ENCODE peak calls at places on chromosomes 11 and 22, in seven cellular contexts. One of them, this sample, is unnamed.

GRCh38 chr11:46912526-46913150 is 5.7 kb downstream of the LRP4 start:
- DNase-seq in neuronal stem cell: peak
- DNase-seq in H9: peak
- DNase-seq in trophoblast cell: no peak
- DNase-seq in mesendoderm: peak
- DNase-seq in H1: peak
- DNase-seq in IMR-90: no peak
- DNase-seq in this sample: peak

GRCh38 chr11:119352857-119353260 is 6.4 kb upstream of the MFRP start:
- DNase-seq in neuronal stem cell: no peak
- DNase-seq in H9: peak
- DNase-seq in trophoblast cell: no peak
- DNase-seq in mesendoderm: peak
- DNase-seq in H1: no peak
- DNase-seq in IMR-90: no peak
- DNase-seq in this sample: peak

GRCh38 chr11:134949716-134950115 is 537.7 kb upstream of the B3GAT1 start:
- DNase-seq in neuronal stem cell: no peak
- DNase-seq in H9: no peak
- DNase-seq in trophoblast cell: no peak
- DNase-seq in mesendoderm: no peak
- DNase-seq in H1: no peak
- DNase-seq in IMR-90: peak
- DNase-seq in this sample: no peak

GRCh38 chr11:122344281-122344680 is 228.3 kb upstream of the BLID start:
- DNase-seq in neuronal stem cell: no peak
- DNase-seq in H9: no peak
- DNase-seq in trophoblast cell: no peak
- DNase-seq in mesendoderm: no peak
- DNase-seq in H1: no peak
- DNase-seq in IMR-90: peak
- DNase-seq in this sample: peak

GRCh38 chr11:103266167-103266831 is 157.1 kb downstream of the DYNC2H1 start:
- DNase-seq in neuronal stem cell: no peak
- DNase-seq in H9: no peak
- DNase-seq in trophoblast cell: no peak
- DNase-seq in mesendoderm: no peak
- DNase-seq in H1: no peak
- DNase-seq in IMR-90: no peak
- DNase-seq in this sample: no peak

GRCh38 chr11:131745405-131745804 is 375.0 kb downstream of the NTM start:
- DNase-seq in neuronal stem cell: no peak
- DNase-seq in H9: no peak
- DNase-seq in trophoblast cell: no peak
- DNase-seq in mesendoderm: no peak
- DNase-seq in H1: no peak
- DNase-seq in IMR-90: peak
- DNase-seq in this sample: peak

GRCh38 chr11:134022748-134023147 is 46.1 kb upstream of the JAM3 start:
- DNase-seq in neuronal stem cell: no peak
- DNase-seq in H9: no peak
- DNase-seq in trophoblast cell: no peak
- DNase-seq in mesendoderm: no peak
- DNase-seq in H1: no peak
- DNase-seq in IMR-90: no peak
- DNase-seq in this sample: no peak

GRCh38 chr22:47036352-47036751 is 273.9 kb downstream of the TBC1D22A start:
- DNase-seq in neuronal stem cell: no peak
- DNase-seq in H9: no peak
- DNase-seq in trophoblast cell: no peak
- DNase-seq in mesendoderm: no peak
- DNase-seq in H1: no peak
- DNase-seq in IMR-90: no peak
- DNase-seq in this sample: no peak

GRCh38 chr22:24337894-24338645 is 67.4 kb downstream of the SPECC1L start:
- DNase-seq in neuronal stem cell: no peak
- DNase-seq in H9: no peak
- DNase-seq in trophoblast cell: no peak
- DNase-seq in mesendoderm: no peak
- DNase-seq in H1: no peak
- DNase-seq in IMR-90: no peak
- DNase-seq in this sample: no peak

GRCh38 chr11:10784229-10785145 is 24.2 kb downstream of the EIF4G2 start:
- DNase-seq in neuronal stem cell: peak
- DNase-seq in H9: no peak
- DNase-seq in trophoblast cell: no peak
- DNase-seq in mesendoderm: peak
- DNase-seq in H1: no peak
- DNase-seq in IMR-90: peak
- DNase-seq in this sample: peak

GRCh38 chr11:113242767-113243397 is 71.5 kb upstream of the TTC12 start:
- DNase-seq in neuronal stem cell: no peak
- DNase-seq in H9: peak
- DNase-seq in trophoblast cell: no peak
- DNase-seq in mesendoderm: peak
- DNase-seq in H1: no peak
- DNase-seq in IMR-90: peak
- DNase-seq in this sample: peak

GRCh38 chr11:116730568-116730967 is 42.2 kb downstream of the BUD13 start:
- DNase-seq in neuronal stem cell: no peak
- DNase-seq in H9: no peak
- DNase-seq in trophoblast cell: no peak
- DNase-seq in mesendoderm: no peak
- DNase-seq in H1: no peak
- DNase-seq in IMR-90: no peak
- DNase-seq in this sample: no peak

GRCh38 chr11:496834-497564 is 10.0 kb downstream of the RNH1 start:
- DNase-seq in neuronal stem cell: no peak
- DNase-seq in H9: no peak
- DNase-seq in trophoblast cell: no peak
- DNase-seq in mesendoderm: peak
- DNase-seq in H1: peak
- DNase-seq in IMR-90: no peak
- DNase-seq in this sample: no peak

GRCh38 chr11:8426076-8426475 is 162.4 kb upstream of the LMO1 start:
- DNase-seq in neuronal stem cell: no peak
- DNase-seq in H9: no peak
- DNase-seq in trophoblast cell: no peak
- DNase-seq in mesendoderm: no peak
- DNase-seq in H1: no peak
- DNase-seq in IMR-90: no peak
- DNase-seq in this sample: no peak

GRCh38 chr11:116540019-116540418 is 232.8 kb downstream of the BUD13 start:
- DNase-seq in neuronal stem cell: no peak
- DNase-seq in H9: no peak
- DNase-seq in trophoblast cell: no peak
- DNase-seq in mesendoderm: no peak
- DNase-seq in H1: no peak
- DNase-seq in IMR-90: no peak
- DNase-seq in this sample: no peak

GRCh38 chr11:61777234-61778090 is 14.9 kb downstream of the TMEM258 start:
- DNase-seq in neuronal stem cell: no peak
- DNase-seq in H9: peak
- DNase-seq in trophoblast cell: no peak
- DNase-seq in mesendoderm: no peak
- DNase-seq in H1: peak
- DNase-seq in IMR-90: no peak
- DNase-seq in this sample: no peak

GRCh38 chr11:64629103-64629502 is 38.1 kb downstream of the SLC22A12 start:
- DNase-seq in neuronal stem cell: no peak
- DNase-seq in H9: no peak
- DNase-seq in trophoblast cell: no peak
- DNase-seq in mesendoderm: no peak
- DNase-seq in H1: no peak
- DNase-seq in IMR-90: no peak
- DNase-seq in this sample: no peak

GRCh38 chr22:32949719-32950118 is 108.5 kb downstream of the SYN3 start:
- DNase-seq in neuronal stem cell: no peak
- DNase-seq in H9: no peak
- DNase-seq in trophoblast cell: peak
- DNase-seq in mesendoderm: peak
- DNase-seq in H1: no peak
- DNase-seq in IMR-90: no peak
- DNase-seq in this sample: peak

GRCh38 chr11:67629386-67630229 is at the start of gene NUDT8:
- DNase-seq in neuronal stem cell: peak
- DNase-seq in H9: peak
- DNase-seq in trophoblast cell: peak
- DNase-seq in mesendoderm: peak
- DNase-seq in H1: peak
- DNase-seq in IMR-90: peak
- DNase-seq in this sample: peak

GRCh38 chr22:31626427-31627150 is 35.4 kb downstream of the PISD start:
- DNase-seq in neuronal stem cell: no peak
- DNase-seq in H9: peak
- DNase-seq in trophoblast cell: no peak
- DNase-seq in mesendoderm: no peak
- DNase-seq in H1: no peak
- DNase-seq in IMR-90: no peak
- DNase-seq in this sample: no peak

GRCh38 chr11:73384871-73385692 is 8.9 kb downstream of the RELT start:
- DNase-seq in neuronal stem cell: no peak
- DNase-seq in H9: no peak
- DNase-seq in trophoblast cell: no peak
- DNase-seq in mesendoderm: no peak
- DNase-seq in H1: no peak
- DNase-seq in IMR-90: no peak
- DNase-seq in this sample: peak

GRCh38 chr11:57638005-57638760 is 11.5 kb downstream of the YPEL4 start:
- DNase-seq in neuronal stem cell: peak
- DNase-seq in H9: peak
- DNase-seq in trophoblast cell: no peak
- DNase-seq in mesendoderm: peak
- DNase-seq in H1: peak
- DNase-seq in IMR-90: peak
- DNase-seq in this sample: peak

GRCh38 chr11:110587972-110588371 is 124.3 kb downstream of the ARHGAP20 start:
- DNase-seq in neuronal stem cell: no peak
- DNase-seq in H9: no peak
- DNase-seq in trophoblast cell: no peak
- DNase-seq in mesendoderm: no peak
- DNase-seq in H1: no peak
- DNase-seq in IMR-90: peak
- DNase-seq in this sample: no peak

GRCh38 chr11:57446055-57446454 is 14.3 kb upstream of the RTN4RL2 start:
- DNase-seq in neuronal stem cell: no peak
- DNase-seq in H9: no peak
- DNase-seq in trophoblast cell: no peak
- DNase-seq in mesendoderm: no peak
- DNase-seq in H1: no peak
- DNase-seq in IMR-90: no peak
- DNase-seq in this sample: no peak

GRCh38 chr11:63614136-63614664 is at the start of gene PLAAT3:
- DNase-seq in neuronal stem cell: peak
- DNase-seq in H9: peak
- DNase-seq in trophoblast cell: peak
- DNase-seq in mesendoderm: peak
- DNase-seq in H1: peak
- DNase-seq in IMR-90: no peak
- DNase-seq in this sample: peak

GRCh38 chr11:75024764-75025211 is 36.1 kb downstream of the NEU3 start:
- DNase-seq in neuronal stem cell: no peak
- DNase-seq in H9: no peak
- DNase-seq in trophoblast cell: no peak
- DNase-seq in mesendoderm: no peak
- DNase-seq in H1: no peak
- DNase-seq in IMR-90: no peak
- DNase-seq in this sample: no peak

GRCh38 chr22:33867118-33867863 is 53.0 kb downstream of the LARGE1 start:
- DNase-seq in neuronal stem cell: no peak
- DNase-seq in H9: no peak
- DNase-seq in trophoblast cell: no peak
- DNase-seq in mesendoderm: no peak
- DNase-seq in H1: no peak
- DNase-seq in IMR-90: peak
- DNase-seq in this sample: peak

GRCh38 chr11:2825886-2826678 is 59.5 kb downstream of the CDKN1C start:
- DNase-seq in neuronal stem cell: peak
- DNase-seq in H9: no peak
- DNase-seq in trophoblast cell: peak
- DNase-seq in mesendoderm: peak
- DNase-seq in H1: no peak
- DNase-seq in IMR-90: peak
- DNase-seq in this sample: peak

GRCh38 chr22:48868554-48868953 is 959.1 kb downstream of the BRD1 start:
- DNase-seq in neuronal stem cell: no peak
- DNase-seq in H9: no peak
- DNase-seq in trophoblast cell: no peak
- DNase-seq in mesendoderm: no peak
- DNase-seq in H1: no peak
- DNase-seq in IMR-90: no peak
- DNase-seq in this sample: no peak
- H3K4ac ChIP-seq in neuronal stem cell: no peak
- H3K4ac ChIP-seq in H9: no peak
- H3K4ac ChIP-seq in trophoblast cell: no peak
- H3K4ac ChIP-seq in mesendoderm: no peak
- H3K4ac ChIP-seq in H1: no peak
- H3K4ac ChIP-seq in IMR-90: no peak
- H3K4ac ChIP-seq in this sample: no peak

GRCh38 chr11:17129003-17129402 is 51.5 kb upstream of the RPS13 start:
- DNase-seq in neuronal stem cell: no peak
- DNase-seq in H9: no peak
- DNase-seq in trophoblast cell: no peak
- DNase-seq in mesendoderm: no peak
- DNase-seq in H1: no peak
- DNase-seq in IMR-90: peak
- DNase-seq in this sample: peak
- H3K4ac ChIP-seq in neuronal stem cell: no peak
- H3K4ac ChIP-seq in H9: no peak
- H3K4ac ChIP-seq in trophoblast cell: no peak
- H3K4ac ChIP-seq in mesendoderm: no peak
- H3K4ac ChIP-seq in H1: no peak
- H3K4ac ChIP-seq in IMR-90: no peak
- H3K4ac ChIP-seq in this sample: no peak

GRCh38 chr11:5929984-5930383 is 12.1 kb upstream of the OR56A3 start:
- DNase-seq in neuronal stem cell: no peak
- DNase-seq in H9: no peak
- DNase-seq in trophoblast cell: no peak
- DNase-seq in mesendoderm: no peak
- DNase-seq in H1: no peak
- DNase-seq in IMR-90: no peak
- DNase-seq in this sample: no peak
- H3K4ac ChIP-seq in neuronal stem cell: no peak
- H3K4ac ChIP-seq in H9: no peak
- H3K4ac ChIP-seq in trophoblast cell: no peak
- H3K4ac ChIP-seq in mesendoderm: no peak
- H3K4ac ChIP-seq in H1: no peak
- H3K4ac ChIP-seq in IMR-90: no peak
- H3K4ac ChIP-seq in this sample: no peak

GRCh38 chr11:23423656-23424055 is 563.4 kb upstream of the CCDC179 start:
- DNase-seq in neuronal stem cell: no peak
- DNase-seq in H9: no peak
- DNase-seq in trophoblast cell: no peak
- DNase-seq in mesendoderm: no peak
- DNase-seq in H1: no peak
- DNase-seq in IMR-90: no peak
- DNase-seq in this sample: no peak

GRCh38 chr11:23425379-23425778 is 565.1 kb upstream of the CCDC179 start:
- DNase-seq in neuronal stem cell: no peak
- DNase-seq in H9: no peak
- DNase-seq in trophoblast cell: no peak
- DNase-seq in mesendoderm: no peak
- DNase-seq in H1: no peak
- DNase-seq in IMR-90: peak
- DNase-seq in this sample: no peak

GRCh38 chr11:23423119-23423518 is 562.8 kb upstream of the CCDC179 start:
- DNase-seq in neuronal stem cell: no peak
- DNase-seq in H9: no peak
- DNase-seq in trophoblast cell: no peak
- DNase-seq in mesendoderm: no peak
- DNase-seq in H1: no peak
- DNase-seq in IMR-90: peak
- DNase-seq in this sample: no peak
- H3K4ac ChIP-seq in neuronal stem cell: no peak
- H3K4ac ChIP-seq in H9: no peak
- H3K4ac ChIP-seq in trophoblast cell: no peak
- H3K4ac ChIP-seq in mesendoderm: no peak
- H3K4ac ChIP-seq in H1: no peak
- H3K4ac ChIP-seq in IMR-90: no peak
- H3K4ac ChIP-seq in this sample: no peak